ENCODE peak calls at places on chromosomes 13 and 19, in eight cellular contexts. E is left lung, F is fibroblast of pulmonary artery, R is heart right ventricle, P is HL-60, N is cardiac fibroblast, I is astrocyte, U is neural crest cell. D is an unnamed sample.

GRCh38 chr13:103640617-103641016 is 574.4 kb upstream of the SLC10A2 start:
- DNase-seq in I (no peak), F (no peak), R (no peak), U (no peak), N (peak), E (no peak), P (no peak), D (no peak)

GRCh38 chr13:20848944-20849343 is 53.6 kb downstream of the XPO4 start:
- DNase-seq in I (peak), N (no peak), P (no peak), F (no peak), E (no peak), U (no peak), R (no peak), D (no peak)

GRCh38 chr13:98585398-98585754 is 8.5 kb upstream of the STK24 start:
- DNase-seq in E (peak), F (no peak), U (no peak), R (no peak), I (no peak), P (no peak), N (no peak), D (no peak)

GRCh38 chr13:19769854-19770253 is 12.9 kb downstream of the PSPC1 start:
- DNase-seq in N (no peak), R (no peak), E (no peak), U (no peak), P (no peak), I (no peak), F (no peak), D (no peak)

GRCh38 chr19:24099829-24100228 is 12.8 kb downstream of the ZNF254 start:
- DNase-seq in U (no peak), R (no peak), I (peak), P (no peak), E (no peak), F (no peak), N (peak), D (no peak)

GRCh38 chr13:46492946-46493345 is 60.0 kb upstream of the LRCH1 start:
- DNase-seq in F (peak), P (peak), R (peak), E (no peak), N (peak), I (peak), U (peak), D (no peak)

GRCh38 chr19:9939301-9939913 is 3.1 kb upstream of the OLFM2 start:
- DNase-seq in F (peak), N (peak), E (no peak), I (no peak), P (no peak), R (no peak), U (no peak), D (no peak)

GRCh38 chr13:99356216-99357089 is 49.3 kb upstream of the GPR183 start:
- DNase-seq in F (peak), E (no peak), I (peak), R (peak), U (no peak), P (peak), N (peak), D (peak)

GRCh38 chr13:25068810-25069209 is 27.1 kb upstream of the PABPC3 start:
- DNase-seq in R (no peak), E (no peak), U (no peak), I (no peak), N (no peak), F (no peak), P (no peak), D (no peak)

GRCh38 chr19:4497770-4498389 is 20.4 kb downstream of the PLIN4 start:
- DNase-seq in E (no peak), R (no peak), P (no peak), I (no peak), N (no peak), F (no peak), U (no peak), D (no peak)

GRCh38 chr13:105363747-105364177 is 1171.7 kb downstream of the EFNB2 start:
- DNase-seq in R (no peak), F (peak), U (no peak), I (no peak), N (no peak), E (no peak), P (peak), D (no peak)

GRCh38 chr13:66933994-66934393 is 296.1 kb downstream of the PCDH9 start:
- DNase-seq in U (no peak), N (peak), I (peak), E (no peak), F (peak), P (no peak), R (no peak), D (no peak)

GRCh38 chr13:51584731-51585191 is 499 bp downstream of the WDFY2 start:
- DNase-seq in P (peak), E (peak), I (peak), F (peak), U (peak), R (peak), N (peak), D (peak)

GRCh38 chr13:24264976-24265375 is 44.4 kb upstream of the C1QTNF9 start:
- DNase-seq in P (no peak), N (no peak), I (no peak), F (no peak), R (no peak), E (peak), U (no peak), D (no peak)

GRCh38 chr13:41944229-41944628 is 16.7 kb downstream of the VWA8 start:
- DNase-seq in E (no peak), U (no peak), I (no peak), F (peak), N (peak), R (no peak), P (no peak), D (no peak)

GRCh38 chr19:4575978-4576933 is 16.8 kb upstream of the SEMA6B start:
- DNase-seq in I (peak), F (peak), E (peak), P (peak), U (peak), N (peak), R (peak), D (no peak)

GRCh38 chr13:98571955-98572662 is 4.8 kb downstream of the STK24 start:
- DNase-seq in N (peak), E (no peak), U (no peak), I (peak), R (no peak), P (no peak), F (no peak), D (no peak)

GRCh38 chr19:18939922-18940775 is 868 bp downstream of the HOMER3 start:
- DNase-seq in N (peak), I (peak), P (no peak), E (peak), F (peak), U (peak), R (peak), D (peak)

GRCh38 chr13:29594710-29595379 is 643 bp downstream of the SLC7A1 start:
- DNase-seq in E (peak), N (peak), R (no peak), P (peak), F (peak), I (peak), U (peak), D (peak)

DNA sequence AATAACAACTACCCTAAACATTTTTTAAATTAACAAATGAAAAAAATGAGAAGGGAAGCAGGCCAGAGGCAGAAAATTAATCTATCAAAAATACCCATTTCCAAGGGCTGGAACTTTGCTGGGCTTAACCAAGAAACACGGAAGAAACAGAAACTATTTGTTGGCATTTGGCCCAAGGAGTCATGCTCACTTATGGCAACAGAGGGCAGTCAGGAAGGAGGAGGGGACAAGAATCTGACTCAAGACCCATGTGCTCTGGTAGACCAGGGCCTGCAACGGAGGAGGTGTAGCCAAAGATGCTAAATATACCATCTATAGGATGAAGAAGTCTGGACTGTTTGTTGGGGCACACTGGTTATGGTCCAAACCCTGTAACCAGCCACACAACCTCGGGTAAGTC is 496.7 kb downstream of the COG6 start:
- DNase-seq in R (peak), F (peak), N (peak), P (no peak), U (no peak), E (no peak), I (peak), D (no peak)
- TF ChIP-seq CTCF in R (peak), F (peak), N (peak), P (no peak), U (no peak), E (no peak), I (no peak), D (no peak)

DNA sequence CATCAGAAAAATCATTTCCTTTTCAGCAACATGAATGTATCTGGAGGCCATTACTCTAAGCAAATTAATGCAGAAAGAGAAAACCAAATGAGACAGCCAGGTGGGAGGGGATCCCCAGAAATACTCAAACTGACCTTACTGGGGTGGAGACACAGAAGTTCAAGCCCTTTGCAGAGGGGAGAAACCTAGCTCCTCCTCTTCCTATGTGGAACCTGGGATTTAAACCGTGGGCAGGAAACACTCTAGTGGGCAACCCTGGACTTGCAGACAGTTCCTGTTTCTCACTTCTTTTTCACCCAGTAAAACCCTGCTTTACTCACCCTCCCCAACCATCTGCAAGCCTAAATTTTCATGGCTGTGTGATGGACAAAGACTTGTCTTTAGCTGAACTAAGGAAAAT is 61.3 kb downstream of the SLITRK6 start:
- DNase-seq in U (no peak), R (no peak), P (no peak), E (no peak), F (no peak), N (no peak), I (no peak), D (no peak)
- TF ChIP-seq CTCF in U (no peak), R (no peak), P (no peak), E (no peak), F (no peak), N (no peak), I (no peak), D (no peak)

DNA sequence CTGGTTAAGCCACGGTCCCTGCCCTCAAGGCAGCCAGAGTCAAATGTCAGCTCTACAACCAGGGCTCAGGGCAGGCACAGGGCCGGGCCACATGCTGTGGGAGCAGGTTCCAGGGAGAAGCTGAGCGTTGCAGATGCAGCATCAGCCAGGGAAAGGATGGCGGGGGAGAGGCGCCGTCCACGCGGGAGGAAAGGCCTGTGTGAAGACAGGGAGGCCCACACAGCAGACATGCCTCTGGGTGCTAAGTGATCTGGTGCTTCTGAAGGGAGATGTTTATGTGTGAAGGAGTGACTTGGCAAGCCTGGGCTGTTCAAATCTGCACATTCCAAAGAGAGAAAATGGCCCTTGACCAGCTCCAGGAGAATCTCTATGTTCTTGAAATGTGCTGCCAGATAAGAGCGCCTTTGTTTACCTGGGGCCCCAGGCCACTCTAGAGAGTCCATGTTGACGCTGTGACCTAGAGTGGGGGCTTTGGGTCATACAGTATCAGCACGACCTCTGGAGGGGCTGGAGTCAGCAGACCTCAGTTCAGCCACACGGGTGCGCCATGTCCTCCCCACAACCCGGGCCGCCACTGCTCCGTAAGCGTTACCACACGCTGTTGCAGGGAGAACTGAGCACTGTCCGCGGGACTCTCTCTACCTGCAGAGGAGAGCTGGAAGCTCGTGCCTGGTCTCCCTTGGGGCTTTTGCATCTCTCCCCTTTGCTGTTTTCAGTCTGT is 15.9 kb upstream of the ATF5 start:
- DNase-seq in F (no peak), R (no peak), N (no peak), U (no peak), P (no peak), E (no peak), I (no peak), D (no peak)
- TF ChIP-seq CTCF in F (no peak), R (no peak), N (no peak), U (peak), P (no peak), E (no peak), I (no peak), D (no peak)

GRCh38 chr19:21697171-21697570 is 70.2 kb downstream of the ZNF100 start:
- DNase-seq in N (no peak), P (no peak), E (no peak), I (no peak), F (no peak), U (no peak), R (no peak), D (no peak)

GRCh38 chr19:21699197-21699596 is 68.2 kb downstream of the ZNF100 start:
- DNase-seq in I (no peak), N (no peak), F (no peak), R (no peak), E (no peak), U (no peak), P (no peak), D (no peak)

GRCh38 chr19:21697698-21698097 is 69.7 kb downstream of the ZNF100 start:
- DNase-seq in N (no peak), U (no peak), F (no peak), I (no peak), P (no peak), R (no peak), E (no peak), D (no peak)

GRCh38 chr19:21694171-21694906 is 73.0 kb downstream of the ZNF100 start:
- DNase-seq in P (no peak), N (no peak), I (no peak), E (no peak), F (no peak), R (no peak), U (no peak), D (no peak)

GRCh38 chr19:21698215-21698614 is 69.2 kb downstream of the ZNF100 start:
- DNase-seq in I (peak), F (peak), P (no peak), N (peak), R (no peak), U (no peak), E (no peak), D (no peak)
- TF ChIP-seq CTCF in I (no peak), F (peak), P (peak), N (peak), R (peak), U (peak), E (peak), D (peak)

GRCh38 chr13:40790232-40790631 is 821 bp downstream of the SLC25A15 start:
- DNase-seq in I (no peak), N (no peak), R (no peak), F (no peak), P (no peak), E (no peak), U (no peak), D (no peak)

GRCh38 chr13:40787062-40787461 is 2.3 kb upstream of the SLC25A15 start:
- DNase-seq in E (no peak), N (peak), P (no peak), I (peak), R (no peak), F (peak), U (no peak), D (no peak)

GRCh38 chr13:40786568-40786996 is 2.8 kb upstream of the SLC25A15 start:
- DNase-seq in F (peak), E (no peak), I (no peak), P (no peak), N (peak), U (no peak), R (no peak), D (no peak)

GRCh38 chr13:40792284-40793051 is 3.1 kb downstream of the SLC25A15 start:
- DNase-seq in F (no peak), P (no peak), U (no peak), R (no peak), E (no peak), I (no peak), N (no peak), D (no peak)

GRCh38 chr13:40789275-40790231 is at the start of gene SLC25A15:
- DNase-seq in N (peak), U (peak), E (peak), R (peak), P (peak), I (peak), F (peak), D (no peak)
- TF ChIP-seq CTCF in N (no peak), U (peak), E (peak), R (peak), P (no peak), I (no peak), F (no peak), D (peak)

GRCh38 chr13:31036717-31037116 is 104.3 kb downstream of the TEX26 start:
- DNase-seq in E (no peak), I (no peak), N (no peak), P (no peak), U (no peak), R (no peak), F (no peak), D (no peak)

GRCh38 chr13:31038834-31039552 is 106.5 kb downstream of the TEX26 start:
- DNase-seq in R (no peak), E (no peak), I (peak), P (peak), N (no peak), U (no peak), F (no peak), D (no peak)

GRCh38 chr13:31037351-31037750 is 104.9 kb downstream of the TEX26 start:
- DNase-seq in R (no peak), I (no peak), U (no peak), N (no peak), F (no peak), P (no peak), E (no peak), D (no peak)

GRCh38 chr13:31035162-31035951 is 102.9 kb downstream of the TEX26 start:
- DNase-seq in I (peak), R (peak), P (no peak), F (peak), E (no peak), U (no peak), N (no peak), D (no peak)

GRCh38 chr13:31037874-31038475 is 105.5 kb downstream of the TEX26 start:
- DNase-seq in I (no peak), P (no peak), R (no peak), F (no peak), N (no peak), E (no peak), U (no peak), D (no peak)
- TF ChIP-seq CTCF in I (no peak), P (no peak), R (no peak), F (no peak), N (no peak), E (no peak), U (no peak), D (no peak)

GRCh38 chr13:36848228-36848982 is 29.4 kb downstream of the RFXAP start:
- DNase-seq in I (no peak), F (peak), U (no peak), N (peak), R (no peak), P (peak), E (no peak), D (no peak)
- TF ChIP-seq CTCF in I (no peak), F (peak), U (peak), N (no peak), R (peak), P (no peak), E (no peak), D (no peak)

GRCh38 chr19:30694156-30694555 is 322.0 kb downstream of the ZNF536 start:
- DNase-seq in F (no peak), P (no peak), I (no peak), R (no peak), U (no peak), E (no peak), N (no peak), D (no peak)

GRCh38 chr19:30699871-30700280 is 327.7 kb downstream of the ZNF536 start:
- DNase-seq in E (no peak), I (no peak), F (no peak), U (no peak), R (no peak), P (no peak), N (no peak), D (no peak)

GRCh38 chr19:30693179-30693578 is 321.0 kb downstream of the ZNF536 start:
- DNase-seq in U (no peak), R (no peak), E (no peak), N (no peak), F (no peak), I (no peak), P (no peak), D (no peak)

GRCh38 chr19:30695171-30695875 is 323.1 kb downstream of the ZNF536 start:
- DNase-seq in N (no peak), I (no peak), U (no peak), R (no peak), F (no peak), E (no peak), P (no peak), D (no peak)

GRCh38 chr19:30696514-30696913 is 324.3 kb downstream of the ZNF536 start:
- DNase-seq in F (no peak), R (no peak), U (peak), P (no peak), N (no peak), E (no peak), I (no peak), D (no peak)
- TF ChIP-seq CTCF in F (peak), R (peak), U (peak), P (no peak), N (peak), E (no peak), I (peak), D (no peak)

D was measured in CD14-positive monocyte.